ENCODE peak calls at places on chromosomes 6 and 20, in seven cellular contexts. L is OCI-LY7; Y is epithelial cell of esophagus; W is heart left ventricle; C is tibial nerve; Z is bronchial epithelial cell; X is CD8-positive, alpha-beta T cell. D is an unnamed sample.
A peak's percentile ranks its signal among the peaks of the same experiment; 100 is the strongest.

GRCh38 chr6:136956590-136957573 is 34.8 kb downstream of the SLC35D3 start:
- DNase-seq in Y (no peak), C (no peak), X (no peak), Z (no peak), L (peak; percentile 61), W (no peak), D (no peak)

GRCh38 chr6:10759884-10760329 is 12.3 kb downstream of the TMEM14B start:
- DNase-seq in C (no peak), Z (peak; percentile 97), L (no peak), W (no peak), Y (peak; percentile 98), X (no peak), D (no peak)

GRCh38 chr20:58818585-58819285 is 32.0 kb downstream of the GNAS-AS1 start:
- DNase-seq in Y (peak; percentile 62), X (no peak), L (no peak), Z (peak; percentile 34), C (no peak), W (no peak), D (no peak)

GRCh38 chr20:1844723-1845523 is 50.3 kb upstream of the SIRPA start:
- DNase-seq in W (peak; percentile 54), C (peak; percentile 30), Z (no peak), X (no peak), L (peak; percentile 5), Y (no peak), D (no peak)

GRCh38 chr20:47663354-47664067 is 121.8 kb downstream of the SULF2 start:
- DNase-seq in Y (peak; percentile 76), Z (peak; percentile 61), X (peak; percentile 75), C (peak; percentile 70), L (peak; percentile 65), W (peak; percentile 72), D (peak; percentile 91)

GRCh38 chr6:168052291-168052891 is 26.6 kb downstream of the FRMD1 start:
- DNase-seq in Z (no peak), X (no peak), Y (no peak), W (no peak), L (no peak), C (no peak), D (no peak)

GRCh38 chr6:5493806-5494205 is 232.5 kb downstream of the FARS2 start:
- DNase-seq in Y (no peak), Z (no peak), X (no peak), W (no peak), C (no peak), L (no peak), D (no peak)

GRCh38 chr6:75532521-75532920 is 38.9 kb upstream of the FILIP1 start:
- DNase-seq in X (no peak), Y (peak; percentile 38), Z (peak; percentile 15), C (no peak), W (no peak), L (no peak), D (no peak)

GRCh38 chr6:129628101-129628815 is 81.7 kb downstream of the ARHGAP18 start:
- DNase-seq in C (no peak), X (no peak), Y (no peak), Z (no peak), W (no peak), L (no peak), D (no peak)

GRCh38 chr20:8646026-8646425 is 422.9 kb upstream of the PLCB4 start:
- DNase-seq in L (no peak), W (no peak), Z (peak; percentile 89), X (no peak), Y (peak; percentile 93), C (no peak), D (no peak)

GRCh38 chr20:52083627-52084232 is 107.8 kb downstream of the ZFP64 start:
- DNase-seq in C (no peak), Z (peak; percentile 61), Y (peak; percentile 67), X (peak; percentile 32), L (peak; percentile 64), W (no peak), D (no peak)

GRCh38 chr6:9539231-9539755 is 875.6 kb downstream of the TFAP2A start:
- DNase-seq in Z (no peak), L (no peak), C (no peak), Y (no peak), X (no peak), W (no peak), D (no peak)

GRCh38 chr6:44949595-44950201 is 378.4 kb upstream of the RUNX2 start:
- DNase-seq in L (no peak), Y (no peak), X (no peak), W (no peak), C (no peak), Z (no peak), D (no peak)

GRCh38 chr6:47203968-47204611 is 105.6 kb downstream of the TNFRSF21 start:
- DNase-seq in L (no peak), Y (no peak), W (no peak), C (no peak), X (no peak), Z (no peak), D (no peak)

GRCh38 chr6:7292856-7293255 is 20.1 kb downstream of the SSR1 start:
- DNase-seq in C (no peak), L (no peak), W (no peak), X (no peak), Y (no peak), Z (no peak), D (no peak)

GRCh38 chr6:169252805-169253189 is 849 bp downstream of the THBS2 start:
- DNase-seq in X (no peak), Y (no peak), L (no peak), C (no peak), Z (no peak), W (no peak), D (no peak)

GRCh38 chr6:158467923-158468322 is 92.0 kb upstream of the TMEM181 start:
- DNase-seq in L (no peak), Z (no peak), Y (no peak), W (no peak), C (no peak), X (no peak), D (no peak)

GRCh38 chr6:157808405-157808950 is 14.6 kb upstream of the SNX9 start:
- DNase-seq in L (no peak), C (no peak), X (no peak), W (no peak), Z (no peak), Y (no peak), D (no peak)

GRCh38 chr6:117449549-117450439 is 24.1 kb upstream of the ROS1 start:
- DNase-seq in C (peak; percentile 24), Z (peak; percentile 75), X (peak; percentile 69), W (peak; percentile 41), Y (peak; percentile 78), L (peak; percentile 62), D (no peak)

GRCh38 chr6:140050232-140050995 is 676.0 kb upstream of the CITED2 start:
- DNase-seq in Z (no peak), C (no peak), X (no peak), W (peak; percentile 31), L (no peak), Y (peak; percentile 37), D (no peak)

GRCh38 chr6:50714487-50715379 is 1.4 kb downstream of the TFAP2D start:
- DNase-seq in Z (no peak), X (no peak), W (no peak), Y (no peak), L (no peak), C (no peak), D (no peak)

GRCh38 chr6:28794175-28795002 is 129.4 kb downstream of the TRIM27 start:
- DNase-seq in W (no peak), L (peak; percentile 19), X (no peak), Y (peak; percentile 84), C (no peak), Z (peak; percentile 66), D (no peak)

GRCh38 chr6:100775667-100776066 is 105.5 kb downstream of the ASCC3 start:
- DNase-seq in L (no peak), Y (no peak), W (no peak), C (no peak), Z (peak; percentile 17), X (no peak), D (no peak)
- TF ChIP-seq CTCF in L (peak; percentile 58), Y (no peak), W (no peak), C (no peak), Z (no peak), X (no peak), D (peak; percentile 36)

DNA sequence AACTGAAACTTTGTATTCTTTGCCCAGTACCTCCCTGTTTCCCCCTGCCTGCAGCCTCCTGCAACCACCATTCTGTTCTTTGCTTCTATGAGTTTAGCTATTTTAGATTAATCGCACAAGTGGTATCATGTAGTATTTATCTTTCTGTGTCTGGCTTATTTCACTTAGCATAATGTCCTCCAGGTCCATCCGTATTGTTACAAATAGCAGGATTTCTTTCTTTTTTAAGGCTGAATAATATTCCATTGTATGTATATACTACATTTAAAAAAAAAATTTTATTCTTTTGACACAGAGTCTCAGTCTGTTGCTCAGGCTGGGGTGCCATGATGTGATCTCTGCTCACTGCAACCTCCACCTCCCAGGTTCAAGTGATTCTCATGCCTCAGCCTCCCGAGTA is 4.5 kb downstream of the C6orf89 start:
- DNase-seq in L (no peak), Z (no peak), W (no peak), X (no peak), C (no peak), Y (no peak), D (no peak)
- TF ChIP-seq CTCF in L (no peak), Z (no peak), W (no peak), X (no peak), C (no peak), Y (no peak), D (peak; percentile 14)

DNA sequence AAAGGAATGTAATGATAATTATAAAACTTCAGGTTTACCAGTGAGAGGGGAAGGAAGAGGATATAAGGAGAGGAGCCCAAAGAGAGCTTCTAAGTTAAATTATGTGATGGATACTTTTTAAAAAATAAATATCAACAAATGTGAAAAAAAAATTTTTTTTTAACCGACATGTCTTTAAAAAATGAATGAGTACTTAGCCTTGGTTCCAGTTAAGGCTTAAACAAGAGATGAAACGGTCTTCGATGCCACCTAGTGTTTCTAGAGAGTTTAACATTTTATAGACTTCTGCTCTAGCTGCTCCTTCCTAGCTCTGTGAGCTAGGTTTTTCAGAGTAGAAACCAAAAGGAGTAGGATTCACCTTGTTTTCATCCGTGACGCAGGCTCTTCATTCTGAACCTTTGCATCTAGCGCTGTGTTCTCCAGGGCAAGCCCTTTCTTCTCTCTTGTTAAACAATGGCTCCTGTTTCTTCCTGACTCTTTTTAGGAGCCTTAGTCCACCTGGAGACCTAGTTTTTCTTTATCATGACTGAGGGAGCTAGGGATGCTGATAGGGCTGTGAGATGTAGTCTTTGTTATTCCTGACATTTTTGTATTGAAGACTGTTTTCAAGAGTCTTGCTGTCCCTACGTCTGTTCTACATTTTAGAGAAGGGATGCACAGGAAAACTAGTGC is 42.4 kb upstream of the GNRH2 start:
- DNase-seq in C (no peak), Z (peak; percentile 66), Y (no peak), X (peak; percentile 6), L (peak; percentile 75), W (no peak), D (no peak)
- TF ChIP-seq CTCF in C (peak; percentile 31), Z (peak; percentile 47), Y (no peak), X (no peak), L (peak; percentile 83), W (peak; percentile 45), D (peak; percentile 81)

DNA sequence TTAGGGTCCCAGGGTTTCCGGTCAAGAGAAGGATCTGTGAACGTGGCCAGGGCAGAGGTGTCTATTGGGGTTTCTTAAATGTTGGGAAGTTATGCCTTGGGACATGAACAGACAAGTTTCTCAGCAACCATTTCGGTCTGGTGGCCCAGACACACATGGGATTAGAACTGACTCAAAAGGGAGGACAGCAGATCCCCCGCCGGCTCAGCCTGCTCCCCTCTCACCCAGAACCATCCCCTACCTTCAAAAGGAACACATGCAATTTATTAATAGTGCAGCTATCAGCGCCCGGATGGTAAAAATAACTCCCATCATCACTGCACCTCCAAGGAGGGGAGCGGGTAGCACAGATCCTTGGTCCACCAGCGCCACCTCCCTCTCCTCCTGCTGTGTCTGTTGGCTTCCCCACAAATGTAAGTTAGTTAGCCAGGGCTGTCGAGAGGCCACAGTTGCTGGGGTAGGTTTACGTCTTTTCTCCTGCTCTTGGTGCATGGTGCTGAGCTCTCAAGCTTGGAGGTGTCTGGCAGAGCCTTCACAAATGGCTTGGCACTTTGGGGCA is 77.1 kb downstream of the TRAM2 start:
- DNase-seq in Z (no peak), L (no peak), W (peak; percentile 69), Y (no peak), X (no peak), C (no peak), D (no peak)
- TF ChIP-seq CTCF in Z (no peak), L (no peak), W (no peak), Y (no peak), X (no peak), C (no peak), D (no peak)

D was measured in type B pancreatic cell.